ENCODE peak calls at places on chromosome 1, in nine cellular contexts. K is tibial nerve, M is RWPE2, D is lower leg skin, S is foreskin fibroblast, B is WTC11, Y is IMR-90, Q is GM10248, V is K562. O is an unnamed sample.

GRCh38 chr1:10621906-10622305 is 147.2 kb downstream of the PEX14 start:
- DNase-seq in K (no peak), M (no peak), D (peak; percentile 75), S (no peak), B (peak; percentile 7), Y (no peak), Q (no peak), V (no peak), O (no peak)

GRCh38 chr1:81827942-81828341 is 27.2 kb downstream of the ADGRL2 start:
- DNase-seq in K (no peak), M (no peak), D (no peak), S (no peak), B (no peak), Y (no peak), Q (no peak), V (no peak), O (no peak)

GRCh38 chr1:13996334-13996733 is 296.3 kb downstream of the PRDM2 start:
- DNase-seq in K (no peak), M (no peak), D (no peak), S (no peak), B (peak; percentile 10), Y (no peak), Q (no peak), V (no peak), O (no peak)

GRCh38 chr1:206655471-206655882 is 20.1 kb downstream of the DYRK3 start:
- DNase-seq in K (no peak), M (no peak), D (no peak), S (no peak), B (no peak), Y (no peak), Q (no peak), V (no peak), O (no peak)

GRCh38 chr1:20102875-20103274 is 16.5 kb downstream of the PLA2G2D start:
- DNase-seq in K (no peak), M (no peak), D (no peak), S (peak; percentile 41), B (no peak), Y (peak; percentile 81), Q (no peak), V (no peak), O (peak; percentile 61)

GRCh38 chr1:57124170-57124569 is 158.4 kb upstream of the C8B start:
- DNase-seq in K (no peak), M (no peak), D (no peak), S (no peak), B (no peak), Y (no peak), Q (no peak), V (no peak), O (no peak)

GRCh38 chr1:183655562-183656075 is 2.5 kb upstream of the APOBEC4 start:
- DNase-seq in K (peak; percentile 97), M (no peak), D (peak; percentile 96), S (peak; percentile 93), B (peak; percentile 85), Y (peak; percentile 84), Q (peak; percentile 78), V (peak; percentile 78), O (peak; percentile 89)

GRCh38 chr1:46969014-46969619 is 27.8 kb upstream of the CYP4A11 start:
- DNase-seq in K (no peak), M (no peak), D (no peak), S (no peak), B (no peak), Y (no peak), Q (no peak), V (peak; percentile 7), O (no peak)

GRCh38 chr1:35390600-35391494 is 122.3 kb downstream of the ZMYM4 start:
- DNase-seq in K (no peak), M (no peak), D (no peak), S (peak; percentile 57), B (peak; percentile 56), Y (peak; percentile 26), Q (no peak), V (peak; percentile 16), O (peak; percentile 13)

GRCh38 chr1:81437649-81438048 is 363.1 kb upstream of the ADGRL2 start:
- DNase-seq in K (no peak), M (no peak), D (no peak), S (no peak), B (no peak), Y (no peak), Q (peak; percentile 18), V (no peak), O (no peak)

GRCh38 chr1:67097305-67097704 is 37.5 kb downstream of the C1orf141 start:
- DNase-seq in K (no peak), M (no peak), D (no peak), S (no peak), B (peak; percentile 16), Y (no peak), Q (no peak), V (no peak), O (no peak)

GRCh38 chr1:9715536-9716226 is 64.2 kb downstream of the PIK3CD start:
- DNase-seq in K (no peak), M (no peak), D (no peak), S (no peak), B (no peak), Y (no peak), Q (no peak), V (no peak), O (no peak)

GRCh38 chr1:77076759-77077158 is 142.5 kb downstream of the PIGK start:
- DNase-seq in K (no peak), M (no peak), D (no peak), S (peak; percentile 9), B (no peak), Y (no peak), Q (no peak), V (no peak), O (no peak)

GRCh38 chr1:5506634-5507033 is 485.6 kb downstream of the NPHP4 start:
- DNase-seq in K (no peak), M (no peak), D (no peak), S (no peak), B (no peak), Y (no peak), Q (no peak), V (no peak), O (no peak)

GRCh38 chr1:217333939-217334338 is 297.0 kb downstream of the GPATCH2 start:
- DNase-seq in K (no peak), M (no peak), D (no peak), S (peak; percentile 58), B (peak; percentile 73), Y (peak; percentile 9), Q (peak; percentile 40), V (peak; percentile 12), O (peak; percentile 21)

GRCh38 chr1:4033129-4033676 is 133.1 kb upstream of the C1orf174 start:
- DNase-seq in K (no peak), M (no peak), D (no peak), S (no peak), B (no peak), Y (no peak), Q (no peak), V (no peak), O (no peak)

GRCh38 chr1:232166942-232167341 is 463.0 kb downstream of the SIPA1L2 start:
- DNase-seq in K (no peak), M (no peak), D (no peak), S (no peak), B (peak; percentile 67), Y (no peak), Q (no peak), V (no peak), O (no peak)

GRCh38 chr1:173005196-173005864 is 45.4 kb downstream of the TNFSF18 start:
- DNase-seq in K (no peak), M (no peak), D (no peak), S (peak; percentile 28), B (no peak), Y (no peak), Q (no peak), V (no peak), O (peak; percentile 48)
- TF ChIP-seq CTCF in K (no peak), M (no peak), D (no peak), S (no peak), B (no peak), Y (peak; percentile 13), Q (no peak), V (no peak), O (peak; percentile 43)

GRCh38 chr1:199549424-199549823 is 478.1 kb upstream of the NR5A2 start:
- DNase-seq in K (no peak), M (no peak), D (no peak), S (no peak), B (no peak), Y (peak; percentile 9), Q (no peak), V (no peak), O (no peak)

GRCh38 chr1:199546323-199546722 is 481.2 kb upstream of the NR5A2 start:
- DNase-seq in K (no peak), M (no peak), D (no peak), S (peak; percentile 33), B (no peak), Y (peak; percentile 53), Q (no peak), V (no peak), O (no peak)

GRCh38 chr1:199550384-199551067 is 477.0 kb upstream of the NR5A2 start:
- DNase-seq in K (no peak), M (no peak), D (no peak), S (peak; percentile 65), B (no peak), Y (peak; percentile 49), Q (no peak), V (no peak), O (peak; percentile 66)

GRCh38 chr1:199553104-199553503 is 474.4 kb upstream of the NR5A2 start:
- DNase-seq in K (no peak), M (no peak), D (no peak), S (no peak), B (no peak), Y (no peak), Q (no peak), V (no peak), O (no peak)

DNA sequence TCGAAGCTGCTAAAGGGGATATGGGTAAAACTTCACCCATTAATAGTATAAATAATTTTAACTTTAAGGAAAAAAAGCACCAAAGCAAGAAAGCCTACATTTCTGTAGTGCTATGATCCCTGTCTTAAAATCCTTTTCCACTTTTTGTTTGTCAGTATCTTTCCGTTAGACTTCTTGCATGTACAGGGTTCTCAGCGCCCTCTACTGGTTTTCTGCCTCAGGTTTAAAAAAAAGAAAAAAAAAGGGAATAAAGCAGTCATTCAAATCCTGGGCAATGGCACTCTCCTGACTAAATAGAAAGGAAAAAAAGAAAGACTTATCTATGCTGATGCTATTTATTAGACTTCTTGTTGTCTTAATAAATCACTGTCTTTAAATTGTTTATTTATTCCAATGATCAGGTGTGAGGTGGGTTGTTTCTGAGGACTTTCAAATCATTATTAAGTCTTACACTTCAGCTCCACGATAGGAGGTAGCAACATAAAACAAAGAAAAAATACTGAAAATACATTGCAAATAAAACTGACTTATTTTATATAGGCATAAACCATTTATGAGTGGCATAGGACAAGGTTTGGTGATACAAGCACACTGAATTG is 475.4 kb upstream of the NR5A2 start:
- DNase-seq in K (peak; percentile 66), M (no peak), D (no peak), S (peak; percentile 80), B (peak; percentile 22), Y (peak; percentile 76), Q (peak; percentile 19), V (peak; percentile 14), O (peak; percentile 88)
- TF ChIP-seq CTCF in K (peak; percentile 48), M (peak; percentile 93), D (no peak), S (peak; percentile 86), B (peak; percentile 54), Y (peak; percentile 85), Q (peak; percentile 77), V (peak; percentile 61), O (peak; percentile 81)

GRCh38 chr1:209989525-209989924 is 51.5 kb downstream of the SYT14 start:
- DNase-seq in K (no peak), M (no peak), D (no peak), S (peak; percentile 22), B (no peak), Y (peak; percentile 34), Q (peak; percentile 10), V (peak; percentile 7), O (peak; percentile 35)
- TF ChIP-seq CTCF in K (no peak), M (peak; percentile 52), D (no peak), S (no peak), B (no peak), Y (peak; percentile 53), Q (no peak), V (peak; percentile 52), O (peak; percentile 40)

GRCh38 chr1:23772049-23772853 is 6.0 kb upstream of the PITHD1 start:
- DNase-seq in K (peak; percentile 95), M (peak; percentile 77), D (peak; percentile 97), S (peak; percentile 92), B (peak; percentile 92), Y (peak; percentile 76), Q (peak; percentile 77), V (peak; percentile 74), O (peak; percentile 92)
- TF ChIP-seq CTCF in K (peak; percentile 78), M (peak; percentile 96), D (no peak), S (peak; percentile 80), B (peak; percentile 87), Y (peak; percentile 90), Q (peak; percentile 96), V (peak; percentile 97), O (peak; percentile 97)